ENCODE peak calls at places on chromosomes 4 and X, in seven cellular contexts. T, X, E, Z, K, Y and C are unnamed samples.

GRCh38 chr4:20773144-20773997 is 73.1 kb downstream of the PACRGL start:
- DNase-seq in T (peak), X (no peak), E (peak), K (peak), Z (no peak), Y (peak), C (no peak)

GRCh38 chr4:6338175-6338950 is 68.7 kb downstream of the WFS1 start:
- DNase-seq in E (no peak), Z (no peak), X (peak), T (no peak), Y (no peak), K (no peak), C (no peak)

GRCh38 chr4:74320559-74321118 is 12.4 kb downstream of the EPGN start:
- DNase-seq in X (no peak), E (peak), K (peak), Z (no peak), T (peak), Y (peak), C (no peak)

GRCh38 chr4:6962211-6963041 is 52.8 kb downstream of the TBC1D14 start:
- DNase-seq in E (peak), Y (no peak), T (no peak), X (no peak), Z (no peak), K (no peak), C (no peak)

GRCh38 chr4:101643201-101643600 is 147.3 kb upstream of the BANK1 start:
- DNase-seq in X (no peak), E (no peak), K (no peak), T (no peak), Z (no peak), Y (no peak), C (no peak)

GRCh38 chrX:124592745-124593144 is 246.4 kb downstream of the SH2D1A start:
- DNase-seq in X (no peak), Z (no peak), Y (no peak), K (no peak), E (peak), T (no peak), C (no peak)

GRCh38 chrX:35886135-35886534 is 33.4 kb upstream of the CFAP47 start:
- DNase-seq in T (no peak), Z (no peak), E (no peak), K (no peak), X (no peak), Y (no peak), C (no peak)

GRCh38 chrX:119008122-119008744 is 33.8 kb downstream of the LONRF3 start:
- DNase-seq in E (peak), T (peak), Z (peak), Y (peak), X (no peak), K (peak), C (peak)

GRCh38 chr4:139776235-139776634 is 110.6 kb downstream of the MGST2 start:
- DNase-seq in T (no peak), K (peak), Z (no peak), X (no peak), Y (no peak), E (no peak), C (no peak)

GRCh38 chr4:107333518-107333917 is 297.4 kb upstream of the DKK2 start:
- DNase-seq in X (no peak), Z (no peak), T (no peak), Y (no peak), K (no peak), E (no peak), C (no peak)

GRCh38 chr4:189974056-189974455 is 33.4 kb downstream of the FRG1 start:
- DNase-seq in E (no peak), K (peak), T (no peak), Y (no peak), X (no peak), Z (no peak), C (no peak)

GRCh38 chr4:150593996-150594395 is 12.0 kb downstream of the MAB21L2 start:
- DNase-seq in Z (no peak), X (no peak), K (peak), E (peak), T (no peak), Y (peak), C (no peak)

GRCh38 chr4:153154010-153154975 is 50.0 kb upstream of the TRIM2 start:
- DNase-seq in T (no peak), X (no peak), Z (no peak), E (peak), K (peak), Y (peak), C (no peak)

GRCh38 chrX:133045986-133046385 is 50.9 kb downstream of the USP26 start:
- DNase-seq in X (no peak), E (no peak), Y (no peak), T (no peak), Z (no peak), K (peak), C (no peak)

GRCh38 chr4:93710101-93710846 is 118.3 kb upstream of the ATOH1 start:
- DNase-seq in X (no peak), Z (no peak), E (peak), K (peak), Y (no peak), T (no peak), C (no peak)

GRCh38 chrX:13597928-13598327 is 28.5 kb downstream of the EGFL6 start:
- DNase-seq in T (no peak), E (no peak), X (no peak), K (no peak), Y (peak), Z (no peak), C (no peak)

GRCh38 chrX:45986971-45987370 is 558.2 kb downstream of the ZNF674 start:
- DNase-seq in X (no peak), Y (peak), E (no peak), T (no peak), Z (no peak), K (no peak), C (no peak)

GRCh38 chrX:110491846-110492620 is 133.4 kb downstream of the RTL9 start:
- DNase-seq in X (no peak), K (no peak), T (no peak), Z (no peak), Y (no peak), E (no peak), C (no peak)

GRCh38 chr4:33160126-33160525 is 2440.0 kb downstream of the PCDH7 start:
- DNase-seq in Y (peak), T (no peak), K (peak), X (no peak), Z (no peak), E (peak), C (no peak)

GRCh38 chr4:133513891-133514290 is 364.8 kb downstream of the PCDH10 start:
- DNase-seq in T (no peak), K (no peak), Z (no peak), X (no peak), E (no peak), Y (peak), C (no peak)

GRCh38 chr4:5755679-5756078 is 44.7 kb downstream of the EVC start:
- DNase-seq in T (no peak), E (no peak), K (no peak), X (no peak), Y (no peak), Z (no peak), C (no peak)